ENCODE peak calls at places on chromosome 22, in six cellular contexts. P is HepG2, X is PC-3, D is endothelial cell of umbilical vein, L is H9, U is fibroblast of lung. C is an unnamed sample.

GRCh38 chr22:20436309-20437252 is 1.0 kb downstream of the SCARF2 start:
- DNase-seq in P (no peak), X (no peak), D (peak), L (peak), U (peak), C (peak)

GRCh38 chr22:26979294-26979693 is 321.9 kb downstream of the MIAT start:
- DNase-seq in P (no peak), X (no peak), D (no peak), L (no peak), U (no peak), C (no peak)

GRCh38 chr22:33921576-33922181 is 1.4 kb upstream of the LARGE1 start:
- DNase-seq in P (peak), X (no peak), D (no peak), L (peak), U (peak), C (peak)

GRCh38 chr22:48576333-48577013 is 1251.2 kb downstream of the BRD1 start:
- DNase-seq in P (no peak), X (no peak), D (no peak), L (peak), U (peak), C (peak)

GRCh38 chr22:49999063-49999900 is 13.3 kb downstream of the IL17REL start:
- DNase-seq in P (no peak), X (no peak), D (no peak), L (peak), U (no peak), C (no peak)

GRCh38 chr22:47837703-47838102 is 1075.3 kb downstream of the TBC1D22A start:
- DNase-seq in P (peak), X (peak), D (no peak), L (peak), U (peak), C (no peak)

GRCh38 chr22:49515486-49515885 is 312.2 kb downstream of the BRD1 start:
- DNase-seq in P (peak), X (no peak), D (no peak), L (peak), U (no peak), C (no peak)

GRCh38 chr22:49642741-49643140 is 184.9 kb downstream of the BRD1 start:
- DNase-seq in P (no peak), X (no peak), D (no peak), L (no peak), U (no peak), C (no peak)

GRCh38 chr22:39139933-39140332 is 12.5 kb downstream of the CBX7 start:
- DNase-seq in P (peak), X (no peak), D (no peak), L (no peak), U (no peak), C (no peak)

GRCh38 chr22:38866399-38867123 is 5.5 kb downstream of the CBX6 start:
- DNase-seq in P (no peak), X (no peak), D (no peak), L (peak), U (no peak), C (no peak)

GRCh38 chr22:50586416-50586815 is 3.8 kb upstream of the CHKB start:
- DNase-seq in P (no peak), X (no peak), D (no peak), L (no peak), U (no peak), C (no peak)

GRCh38 chr22:30490399-30490798 is 15.1 kb downstream of the SEC14L4 start:
- DNase-seq in P (peak), X (no peak), D (no peak), L (peak), U (no peak), C (no peak)

GRCh38 chr22:21074092-21074715 is 28.5 kb downstream of the LRRC74B start:
- DNase-seq in P (no peak), X (peak), D (no peak), L (no peak), U (peak), C (peak)

GRCh38 chr22:19519041-19519926 is 4.9 kb downstream of the CLDN5 start:
- DNase-seq in P (no peak), X (no peak), D (no peak), L (no peak), U (no peak), C (no peak)

GRCh38 chr22:42553475-42554361 is at the start of gene SERHL2:
- DNase-seq in P (peak), X (peak), D (peak), L (peak), U (peak), C (peak)

GRCh38 chr22:38417252-38418060 is 37.5 kb downstream of the KCNJ4 start:
- DNase-seq in P (no peak), X (no peak), D (no peak), L (no peak), U (no peak), C (no peak)

GRCh38 chr22:48607901-48608650 is 1219.6 kb downstream of the BRD1 start:
- DNase-seq in P (no peak), X (no peak), D (no peak), L (no peak), U (peak), C (peak)

GRCh38 chr22:17131686-17132085 is 10.5 kb upstream of the TMEM121B start:
- DNase-seq in P (no peak), X (no peak), D (no peak), L (no peak), U (no peak), C (no peak)

GRCh38 chr22:39259698-39260097 is 14.9 kb upstream of the PDGFB start:
- DNase-seq in P (no peak), X (no peak), D (no peak), L (no peak), U (no peak), C (no peak)

GRCh38 chr22:28967969-28968368 is 84.6 kb downstream of the ZNRF3 start:
- DNase-seq in P (no peak), X (no peak), D (no peak), L (no peak), U (no peak), C (no peak)

GRCh38 chr22:25781801-25782200 is 39.8 kb downstream of the MYO18B start:
- DNase-seq in P (no peak), X (no peak), D (no peak), L (no peak), U (no peak), C (no peak)

GRCh38 chr22:30610299-30610698 is 3.3 kb downstream of the TCN2 start:
- DNase-seq in P (no peak), X (no peak), D (no peak), L (no peak), U (no peak), C (no peak)

GRCh38 chr22:30506507-30506968 is 1.0 kb upstream of the SEC14L4 start:
- DNase-seq in P (no peak), X (no peak), D (no peak), L (no peak), U (no peak), C (no peak)

GRCh38 chr22:20530368-20531153 is 23.2 kb downstream of the MED15 start:
- DNase-seq in P (no peak), X (peak), D (peak), L (no peak), U (peak), C (peak)

GRCh38 chr22:50731811-50732624 is 6.0 kb upstream of the ACR start:
- DNase-seq in P (peak), X (peak), D (no peak), L (no peak), U (peak), C (no peak)

GRCh38 chr22:34045311-34045710 is 125.0 kb upstream of the LARGE1 start:
- DNase-seq in P (no peak), X (no peak), D (no peak), L (no peak), U (no peak), C (no peak)

GRCh38 chr22:28855355-28856094 is 27.8 kb upstream of the ZNRF3 start:
- DNase-seq in P (peak), X (peak), D (peak), L (peak), U (peak), C (peak)

GRCh38 chr22:49735411-49736311 is 92.0 kb downstream of the BRD1 start:
- DNase-seq in P (no peak), X (peak), D (peak), L (peak), U (peak), C (no peak)

GRCh38 chr22:40325315-40325714 is 21.0 kb upstream of the ADSL start:
- DNase-seq in P (no peak), X (no peak), D (no peak), L (no peak), U (no peak), C (no peak)
- TF ChIP-seq CTCF in P (no peak), X (no peak), D (no peak), L (peak), U (no peak), C (no peak)

DNA sequence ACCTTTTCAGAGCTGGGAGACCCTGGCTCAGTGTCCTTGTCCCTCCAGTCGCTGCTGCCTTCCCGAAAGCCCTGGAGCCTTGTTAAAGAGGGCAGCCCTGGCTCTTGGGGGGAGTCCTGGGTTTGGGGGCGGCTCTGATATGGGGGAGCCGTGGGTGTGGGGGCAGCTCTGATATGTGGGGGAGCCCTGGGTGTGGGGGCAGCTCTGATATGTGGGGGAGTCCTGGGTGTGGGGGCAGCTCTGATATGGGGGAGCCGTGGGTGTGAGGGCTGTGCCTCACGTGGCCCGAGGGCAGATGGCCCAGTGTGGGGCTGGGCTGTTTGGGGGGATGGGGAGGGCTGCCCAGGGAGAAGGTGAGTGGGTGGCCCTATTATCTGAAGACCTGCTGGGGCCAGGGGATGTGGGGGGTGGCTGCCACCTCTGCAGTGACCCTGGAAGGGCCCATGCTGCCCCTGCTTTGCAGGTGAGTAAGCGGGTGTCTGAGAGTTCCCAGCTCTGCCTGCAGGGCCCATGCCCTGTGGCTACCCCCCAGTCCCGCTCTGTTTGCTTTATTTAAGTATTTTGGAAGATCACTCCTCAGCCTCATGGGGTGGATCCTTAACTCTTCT is 30.9 kb upstream of the GRAMD4 start:
- DNase-seq in P (no peak), X (no peak), D (no peak), L (peak), U (no peak), C (no peak)
- H3K9ac ChIP-seq in P (no peak), X (no peak), D (no peak), L (no peak), U (no peak), C (no peak)

DNA sequence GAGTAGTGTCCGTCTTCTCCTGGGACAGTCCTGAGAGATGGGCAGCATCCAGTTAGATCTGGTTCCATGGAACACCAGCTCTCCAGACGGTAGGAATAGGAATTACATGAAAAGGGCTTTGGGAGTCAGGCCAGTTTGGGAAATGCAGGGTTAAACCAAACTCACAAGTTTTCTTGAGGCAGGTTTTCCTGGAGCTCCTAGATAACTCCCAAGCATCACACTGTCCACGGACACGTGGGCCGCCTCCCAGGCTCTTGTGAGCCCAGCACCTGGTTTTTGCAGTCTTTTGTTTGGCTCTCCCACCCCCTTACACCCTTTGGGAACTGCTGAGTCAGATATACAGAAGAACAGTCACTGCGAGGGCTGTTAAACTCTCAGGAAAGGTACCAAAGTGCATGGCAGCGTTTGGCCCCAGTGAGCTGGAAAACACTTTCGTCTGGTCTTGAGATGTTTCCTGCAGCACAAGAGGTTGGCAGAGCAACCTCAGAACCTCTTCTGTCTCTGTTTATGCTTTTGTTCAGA is 90.0 kb downstream of the BCR start:
- DNase-seq in P (no peak), X (no peak), D (no peak), L (no peak), U (no peak), C (no peak)
- TF ChIP-seq CTCF in P (no peak), X (no peak), D (no peak), L (peak), U (no peak), C (peak)

GRCh38 chr22:43926349-43926710 is 2.7 kb downstream of the PNPLA3 start:
- DNase-seq in P (no peak), X (no peak), D (no peak), L (no peak), U (peak), C (no peak)

GRCh38 chr22:43925433-43926348 is 2.1 kb downstream of the PNPLA3 start:
- DNase-seq in P (peak), X (no peak), D (no peak), L (peak), U (peak), C (no peak)

GRCh38 chr22:43923191-43923590 is 414 bp upstream of the PNPLA3 start:
- DNase-seq in P (no peak), X (no peak), D (peak), L (no peak), U (peak), C (no peak)

GRCh38 chr22:43922123-43922522 is 1.5 kb upstream of the PNPLA3 start:
- DNase-seq in P (peak), X (no peak), D (no peak), L (peak), U (no peak), C (no peak)

DNA sequence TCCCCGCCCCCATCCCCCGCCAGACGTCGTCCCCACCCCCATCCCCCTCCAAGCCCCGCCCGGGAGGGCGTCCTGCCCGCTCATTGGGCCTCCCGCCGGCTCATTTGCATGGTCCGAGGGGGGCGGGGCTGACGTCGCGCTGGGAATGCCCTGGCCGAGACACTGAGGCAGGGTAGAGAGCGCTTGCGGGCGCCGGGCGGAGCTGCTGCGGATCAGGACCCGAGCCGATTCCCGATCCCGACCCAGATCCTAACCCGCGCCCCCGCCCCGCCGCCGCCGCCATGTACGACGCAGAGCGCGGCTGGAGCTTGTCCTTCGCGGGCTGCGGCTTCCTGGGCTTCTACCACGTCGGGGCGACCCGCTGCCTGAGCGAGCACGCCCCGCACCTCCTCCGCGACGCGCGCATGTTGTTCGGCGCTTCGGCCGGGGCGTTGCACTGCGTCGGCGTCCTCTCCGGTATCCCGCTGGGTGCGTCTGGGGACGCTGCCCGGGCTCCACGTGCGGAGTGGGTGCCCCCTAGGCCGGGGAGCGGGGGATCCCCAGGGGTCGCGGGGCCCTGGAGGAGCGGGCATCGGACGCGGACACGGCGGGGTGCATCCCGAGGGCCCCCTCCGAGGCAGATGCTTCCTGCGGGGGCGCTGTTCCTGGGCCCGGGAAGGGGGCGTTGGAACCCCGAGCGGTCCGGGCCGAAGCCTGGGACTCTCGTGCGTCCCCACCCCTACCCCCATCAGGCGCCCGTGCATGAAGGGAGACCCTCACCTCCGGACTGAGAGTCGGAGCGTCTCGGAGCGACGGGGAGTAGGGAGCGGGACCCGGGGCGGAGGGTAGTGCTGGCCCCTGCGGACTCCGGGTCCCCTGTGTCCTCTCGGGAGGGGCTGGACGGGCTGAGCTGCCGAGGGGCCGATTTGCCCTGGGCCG is at the start of gene PNPLA3:
- DNase-seq in P (peak), X (peak), D (peak), L (peak), U (peak), C (peak)
- H3K9ac ChIP-seq in P (peak), X (peak), D (peak), L (peak), U (peak), C (peak)

DNA sequence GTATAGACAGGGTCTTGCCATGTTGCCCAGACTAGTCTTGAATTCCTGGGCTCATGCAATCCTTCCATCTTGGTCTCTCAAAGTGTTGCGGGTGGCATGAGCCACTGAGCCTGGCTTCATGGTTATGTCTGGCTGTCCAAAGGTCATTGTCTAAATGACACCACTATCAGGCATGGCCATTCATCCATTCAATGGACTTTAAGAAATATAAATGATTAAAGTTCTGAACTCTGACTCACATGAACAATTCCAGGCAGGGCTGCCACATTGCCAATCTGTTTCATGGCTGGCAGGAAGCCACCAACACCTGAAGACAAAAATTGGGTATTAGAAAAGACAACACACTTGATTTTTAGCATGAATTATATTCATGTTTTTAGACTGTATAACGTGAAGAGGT is 4.1 kb downstream of the RTCB start:
- DNase-seq in P (no peak), X (no peak), D (no peak), L (no peak), U (no peak), C (no peak)
- TF ChIP-seq CTCF in P (no peak), X (no peak), D (no peak), L (no peak), U (no peak), C (no peak)

DNA sequence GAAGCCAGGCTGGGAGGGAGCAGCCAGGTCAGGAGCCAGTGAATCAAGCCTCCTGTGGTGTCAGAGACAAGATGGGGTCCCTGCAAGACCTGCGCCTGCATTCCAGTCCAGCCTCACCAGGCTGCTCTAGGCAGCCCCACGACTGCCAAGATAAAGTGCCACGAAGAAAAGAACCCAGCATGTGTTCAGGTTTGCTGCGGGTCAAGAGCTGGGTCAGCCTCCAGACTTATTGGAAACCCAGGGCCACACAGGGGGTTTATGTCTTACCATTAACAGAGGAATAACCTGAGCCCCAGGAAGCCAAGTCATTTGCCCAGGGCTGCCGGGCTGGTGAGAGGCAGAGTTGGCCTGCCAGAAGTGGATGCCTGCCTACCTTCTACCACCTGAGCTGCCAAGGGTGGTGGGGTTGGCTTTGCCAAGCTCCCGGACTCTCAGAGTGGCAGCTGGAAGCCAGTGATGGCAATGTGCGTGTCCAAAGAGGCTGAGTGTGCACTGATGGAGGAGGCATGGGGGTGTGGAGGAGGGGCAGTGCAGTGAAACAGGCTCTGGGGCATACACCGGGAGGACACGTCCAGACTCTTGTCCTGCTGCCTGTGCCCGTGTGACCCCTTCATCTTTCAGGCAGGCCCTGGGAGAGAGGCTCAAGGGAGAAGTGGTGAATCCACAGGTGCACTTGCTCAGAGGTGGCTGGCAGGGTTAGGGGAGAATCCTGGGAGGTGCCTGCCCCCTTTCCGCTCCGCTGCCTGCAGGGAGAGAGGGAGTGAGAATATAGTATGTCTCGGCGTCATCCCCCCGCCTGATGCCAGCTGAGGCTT is 1.7 kb downstream of the RASD2 start:
- DNase-seq in P (no peak), X (no peak), D (no peak), L (no peak), U (no peak), C (no peak)
- H3K9ac ChIP-seq in P (no peak), X (no peak), D (no peak), L (no peak), U (no peak), C (no peak)

C was measured in astrocyte.